ENCODE peak calls at places on chromosome 10, in eight cellular contexts. H is BE2C, B is foreskin keratinocyte, D is WTC11, V is tibial nerve, W is bronchial epithelial cell, I is Calu3, U is fibroblast of lung. S is an unnamed sample.

GRCh38 chr10:46096909-46097575 is 51.0 kb upstream of the MSMB start:
- DNase-seq in I (no peak), U (no peak), B (no peak), D (no peak), H (peak), V (no peak), W (no peak), S (peak)

GRCh38 chr10:19041176-19041575 is 7.4 kb upstream of the MALRD1 start:
- DNase-seq in W (no peak), V (no peak), I (no peak), U (peak), H (no peak), D (no peak), B (no peak), S (no peak)

GRCh38 chr10:77932016-77932715 is 5.6 kb upstream of the DLG5 start:
- DNase-seq in D (no peak), H (no peak), W (peak), B (peak), V (no peak), I (no peak), U (no peak), S (no peak)

GRCh38 chr10:91137011-91137643 is 83.3 kb upstream of the PCGF5 start:
- DNase-seq in D (no peak), V (no peak), W (no peak), H (no peak), U (no peak), B (no peak), I (no peak), S (no peak)

GRCh38 chr10:49008505-49009202 is 69.0 kb upstream of the LRRC18 start:
- DNase-seq in W (no peak), D (no peak), V (no peak), U (no peak), H (no peak), B (no peak), I (no peak), S (no peak)

GRCh38 chr10:104318096-104318725 is 20.1 kb downstream of the ITPRIP start:
- DNase-seq in H (no peak), U (no peak), V (peak), W (no peak), I (no peak), B (no peak), D (no peak), S (no peak)

GRCh38 chr10:75924309-75924920 is 493.0 kb downstream of the LRMDA start:
- DNase-seq in B (no peak), W (no peak), V (no peak), D (no peak), H (no peak), I (no peak), U (no peak), S (no peak)

GRCh38 chr10:101050206-101051069 is 11.4 kb upstream of the KAZALD1 start:
- DNase-seq in U (peak), V (no peak), W (no peak), H (peak), B (no peak), I (peak), D (peak), S (peak)

GRCh38 chr10:121325490-121326231 is 272.6 kb downstream of the FGFR2 start:
- DNase-seq in H (no peak), W (peak), B (peak), I (no peak), U (no peak), D (no peak), V (no peak), S (no peak)

GRCh38 chr10:122253605-122254004 is 17.5 kb upstream of the BTBD16 start:
- DNase-seq in W (no peak), I (no peak), D (no peak), V (no peak), B (no peak), H (no peak), U (no peak), S (no peak)

GRCh38 chr10:105207596-105207995 is 566.5 kb downstream of the SORCS3 start:
- DNase-seq in U (no peak), V (no peak), H (no peak), W (no peak), I (no peak), D (no peak), B (no peak), S (no peak)

GRCh38 chr10:49741108-49741995 is 20.8 kb downstream of the OGDHL start:
- DNase-seq in H (no peak), W (no peak), I (no peak), B (peak), D (no peak), V (no peak), U (peak), S (no peak)

GRCh38 chr10:105691811-105692210 is 1050.7 kb downstream of the SORCS3 start:
- DNase-seq in I (no peak), D (peak), H (no peak), B (no peak), U (no peak), W (peak), V (peak), S (no peak)

GRCh38 chr10:132357286-132358058 is 25.5 kb downstream of the LRRC27 start:
- DNase-seq in D (no peak), I (no peak), B (no peak), V (no peak), H (no peak), W (no peak), U (no peak), S (no peak)

GRCh38 chr10:65341323-65341922 is 1584.4 kb upstream of the LRRTM3 start:
- DNase-seq in I (peak), W (peak), H (peak), D (no peak), B (peak), V (peak), U (peak), S (no peak)

GRCh38 chr10:106551501-106551900 is 613.0 kb downstream of the SORCS1 start:
- DNase-seq in I (no peak), D (no peak), B (no peak), V (no peak), H (no peak), W (no peak), U (no peak), S (no peak)

GRCh38 chr10:6086375-6087233 is 2.2 kb upstream of the RBM17 start:
- DNase-seq in V (peak), D (peak), W (peak), H (peak), B (peak), U (peak), I (peak), S (peak)

GRCh38 chr10:114087655-114088054 is 44.0 kb downstream of the ADRB1 start:
- DNase-seq in D (no peak), B (no peak), I (no peak), W (no peak), H (no peak), U (no peak), V (no peak), S (no peak)
- TF ChIP-seq CTCF in D (no peak), B (peak), I (no peak), W (no peak), H (no peak), U (no peak), V (no peak), S (no peak)

GRCh38 chr10:58712982-58713381 is 200.3 kb downstream of the BICC1 start:
- DNase-seq in D (no peak), U (no peak), H (no peak), V (no peak), W (no peak), I (no peak), B (no peak), S (no peak)
- TF ChIP-seq CTCF in D (no peak), U (no peak), H (peak), V (no peak), W (peak), I (peak), B (peak), S (no peak)

GRCh38 chr10:116627386-116627933 is 6.7 kb downstream of the PNLIPRP2 start:
- DNase-seq in H (peak), V (no peak), W (no peak), U (no peak), B (peak), D (peak), I (peak), S (no peak)
- TF ChIP-seq CTCF in H (no peak), V (peak), W (peak), U (no peak), B (peak), D (peak), I (peak), S (peak)

GRCh38 chr10:109979215-109979614 is 28.6 kb upstream of the ADD3 start:
- DNase-seq in B (no peak), U (no peak), W (no peak), I (no peak), D (no peak), V (no peak), H (no peak), S (no peak)

GRCh38 chr10:109976657-109977056 is 31.1 kb upstream of the ADD3 start:
- DNase-seq in W (no peak), I (no peak), V (no peak), H (no peak), D (no peak), B (no peak), U (no peak), S (no peak)

GRCh38 chr10:109981641-109982040 is 26.1 kb upstream of the ADD3 start:
- DNase-seq in I (no peak), B (no peak), W (no peak), U (no peak), V (no peak), H (no peak), D (no peak), S (no peak)

GRCh38 chr10:109977382-109977806 is 30.4 kb upstream of the ADD3 start:
- DNase-seq in D (no peak), I (peak), H (peak), U (no peak), B (no peak), V (no peak), W (no peak), S (peak)

GRCh38 chr10:109978481-109978880 is 29.3 kb upstream of the ADD3 start:
- DNase-seq in V (peak), I (peak), B (no peak), U (peak), D (peak), H (peak), W (peak), S (no peak)
- TF ChIP-seq CTCF in V (peak), I (peak), B (peak), U (peak), D (peak), H (peak), W (peak), S (peak)

DNA sequence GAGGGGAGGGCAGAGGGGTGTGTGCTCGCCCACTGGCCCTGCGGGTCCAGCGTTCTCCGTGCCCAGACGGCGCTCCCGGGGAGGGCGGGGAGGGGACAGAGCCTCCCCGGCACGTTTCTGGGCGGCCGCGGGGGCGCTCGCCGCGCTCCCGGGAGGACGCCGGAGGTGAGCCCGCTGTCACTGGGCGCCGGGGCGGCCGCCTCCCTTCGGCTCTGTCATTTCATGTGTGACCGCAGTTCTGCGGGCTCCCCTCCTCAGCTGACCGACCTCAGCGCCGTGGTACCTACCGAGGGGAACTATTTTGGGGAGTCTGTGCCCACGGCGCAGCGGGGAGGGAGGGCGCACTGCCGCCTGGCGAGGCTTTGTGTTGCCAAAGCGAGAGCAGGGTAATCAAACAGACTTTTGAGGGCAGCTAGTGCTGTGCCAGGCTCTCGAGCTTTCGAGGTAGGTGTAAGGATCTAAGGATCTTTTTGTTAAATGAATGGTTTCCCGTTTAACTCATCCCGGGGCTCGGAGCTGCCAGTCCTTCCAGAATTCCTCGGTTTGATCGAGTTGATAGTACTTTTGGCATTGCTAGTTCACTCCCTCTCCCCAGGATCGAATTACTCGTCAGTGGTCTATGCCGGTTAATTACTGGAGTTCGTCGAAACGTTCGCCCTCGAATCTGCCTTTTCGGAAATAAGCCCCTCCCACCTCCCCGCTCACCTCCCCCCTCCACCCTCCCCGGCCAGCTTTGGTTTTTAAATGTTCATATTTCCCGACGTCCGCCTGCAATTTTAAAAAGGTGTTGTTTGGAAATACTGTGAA is 1.9 kb downstream of the ARID5B start:
- DNase-seq in I (peak), B (peak), U (peak), D (no peak), H (peak), W (peak), V (peak), S (peak)
- TF ChIP-seq CTCF in I (peak), B (peak), U (peak), D (no peak), H (no peak), W (peak), V (peak), S (no peak)

DNA sequence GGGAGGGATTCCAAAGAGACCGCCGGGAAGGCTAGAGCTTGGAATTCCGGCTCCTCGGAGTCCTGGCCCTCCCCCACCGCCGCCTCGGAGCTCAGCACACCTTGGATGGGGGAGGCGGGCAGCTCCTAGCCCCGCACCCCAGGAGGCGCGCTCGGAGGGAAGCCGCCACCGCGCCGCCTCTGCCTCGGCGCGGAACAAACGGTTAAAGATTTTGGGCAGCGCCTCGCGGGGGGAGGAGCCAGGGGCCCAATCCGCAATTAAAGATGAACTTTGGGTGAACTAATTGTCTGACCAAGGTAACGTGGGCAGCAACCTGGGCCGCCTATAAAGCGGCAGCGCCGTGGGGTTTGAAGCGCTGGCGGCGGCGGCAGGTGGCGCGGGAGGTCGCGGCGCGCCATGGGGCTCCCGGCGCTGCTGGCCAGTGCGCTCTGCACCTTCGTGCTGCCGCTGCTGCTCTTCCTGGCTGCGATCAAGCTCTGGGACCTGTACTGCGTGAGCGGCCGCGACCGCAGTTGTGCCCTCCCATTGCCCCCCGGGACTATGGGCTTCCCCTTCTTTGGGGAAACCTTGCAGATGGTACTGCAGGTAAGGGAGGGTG is at the start of gene CYP26A1:
- DNase-seq in V (no peak), H (no peak), B (no peak), W (no peak), U (no peak), I (peak), D (peak), S (peak)
- TF ChIP-seq CTCF in V (no peak), H (no peak), B (no peak), W (no peak), U (no peak), I (no peak), D (no peak), S (no peak)

GRCh38 chr10:102287538-102287937 is 42.2 kb downstream of the GBF1 start:
- DNase-seq in D (no peak), U (no peak), W (no peak), B (no peak), V (no peak), H (no peak), I (no peak), S (no peak)
- TF ChIP-seq CTCF in D (no peak), U (no peak), W (no peak), B (no peak), V (no peak), H (no peak), I (no peak), S (no peak)

GRCh38 chr10:22259280-22259679 is 41.5 kb upstream of the EBLN1 start:
- DNase-seq in H (no peak), W (no peak), U (peak), D (no peak), V (no peak), B (no peak), I (no peak), S (no peak)
- TF ChIP-seq CTCF in H (no peak), W (no peak), U (no peak), D (no peak), V (no peak), B (peak), I (no peak), S (no peak)